ENCODE peak calls at places on chromosome 2, in ten cellular contexts. G is HCT116, U is PC-9, E is GM12878, B is IMR-90, J is mammary epithelial cell, V is fibroblast of lung, M is neural progenitor cell, C is A549, I is OCI-LY7. H is an unnamed sample.

GRCh38 chr2:109473006-109473380 is 140.8 kb downstream of the SEPTIN10 start:
- DNase-seq in I (no peak), M (peak; percentile 58), E (no peak), U (no peak), B (no peak), J (no peak), C (no peak), G (no peak), V (no peak), H (no peak)

GRCh38 chr2:30339071-30339470 is 107.7 kb downstream of the LBH start:
- DNase-seq in I (no peak), G (no peak), U (no peak), M (no peak), E (peak; percentile 52), C (no peak), V (no peak), B (no peak), J (no peak), H (no peak)

GRCh38 chr2:3634631-3635091 is 23.3 kb upstream of the ALLC start:
- DNase-seq in V (no peak), I (no peak), M (no peak), J (no peak), G (no peak), E (no peak), B (no peak), U (no peak), C (no peak), H (peak; percentile 55)

GRCh38 chr2:6828299-6828584 is 37.5 kb downstream of the CMPK2 start:
- DNase-seq in M (peak; percentile 62), U (no peak), E (no peak), G (peak; percentile 16), J (no peak), V (peak; percentile 66), C (no peak), B (peak; percentile 54), I (peak; percentile 66), H (no peak)

GRCh38 chr2:192469612-192470011 is 274.9 kb upstream of the TMEFF2 start:
- DNase-seq in V (no peak), E (no peak), M (no peak), I (no peak), G (no peak), B (no peak), C (no peak), J (no peak), U (no peak), H (no peak)

GRCh38 chr2:97871096-97871780 is 124.5 kb downstream of the TMEM131 start:
- DNase-seq in J (peak; percentile 78), E (no peak), I (no peak), B (peak; percentile 79), V (peak; percentile 59), G (peak; percentile 60), M (no peak), C (no peak), U (peak; percentile 34), H (peak; percentile 71)

GRCh38 chr2:217664761-217665160 is 338.0 kb downstream of the TNS1 start:
- DNase-seq in I (no peak), M (no peak), E (no peak), U (no peak), V (no peak), C (no peak), G (no peak), J (no peak), B (peak; percentile 11), H (no peak)

GRCh38 chr2:156400704-156401678 is 35.2 kb upstream of the GPD2 start:
- DNase-seq in C (peak; percentile 56), I (peak; percentile 75), G (peak; percentile 75), J (peak; percentile 77), B (peak; percentile 85), M (peak; percentile 76), V (peak; percentile 93), U (peak; percentile 60), E (peak; percentile 82), H (peak; percentile 92)

GRCh38 chr2:1995987-1996386 is 251.7 kb upstream of the PXDN start:
- DNase-seq in C (no peak), E (no peak), V (no peak), M (no peak), B (no peak), U (no peak), J (no peak), G (no peak), I (no peak), H (peak; percentile 56)

GRCh38 chr2:54557601-54558187 is 101.6 kb downstream of the SPTBN1 start:
- DNase-seq in I (peak; percentile 81), C (peak; percentile 33), J (peak; percentile 63), B (no peak), E (no peak), M (peak; percentile 84), G (peak; percentile 81), V (peak; percentile 36), U (peak; percentile 71), H (no peak)

DNA sequence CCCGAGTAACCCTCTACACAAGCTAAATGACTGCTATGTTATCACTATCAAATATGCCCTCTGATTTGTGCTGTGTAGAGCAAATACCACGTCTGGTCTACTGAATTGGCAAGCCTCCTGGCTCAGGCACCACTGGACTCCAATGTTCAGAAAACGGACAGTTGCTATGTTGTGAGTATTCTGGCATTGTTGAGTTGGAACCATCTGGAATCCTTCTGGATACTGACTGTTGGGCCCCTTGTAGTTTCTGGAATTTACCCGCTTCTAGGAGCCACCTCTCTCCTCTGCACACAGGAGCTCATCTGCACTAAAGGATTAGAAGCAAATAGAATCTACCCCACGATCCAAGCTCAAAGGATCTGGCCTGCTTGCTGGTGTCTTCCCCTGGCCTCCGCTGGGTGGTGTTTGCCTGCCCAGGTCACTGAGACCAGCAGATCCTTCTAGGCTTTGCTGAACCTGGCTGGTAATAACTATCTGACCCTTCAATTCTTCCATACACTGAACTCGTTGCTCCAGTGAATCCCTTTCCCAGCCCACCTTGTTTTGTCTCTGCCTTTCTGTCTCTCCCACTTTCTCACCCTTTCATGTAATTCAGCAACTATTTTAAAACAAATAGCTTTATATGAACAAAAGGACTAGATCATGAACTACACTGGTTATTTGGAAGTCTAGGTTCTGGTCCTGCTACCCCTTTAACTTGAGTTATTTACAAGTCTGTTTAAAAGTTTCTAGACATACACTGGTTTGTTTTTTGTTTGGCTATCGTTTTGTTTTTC is 2.1 kb upstream of the HAAO start:
- DNase-seq in G (no peak), J (no peak), E (no peak), I (no peak), M (peak; percentile 68), U (no peak), V (peak; percentile 38), C (peak; percentile 63), B (no peak), H (peak; percentile 94)
- TF ChIP-seq CTCF in G (no peak), J (no peak), E (peak; percentile 84), I (no peak), M (peak; percentile 53), U (peak; percentile 40), V (peak; percentile 14), C (peak; percentile 30), B (no peak), H (peak; percentile 48)

GRCh38 chr2:183993052-183993451 is 605.3 kb upstream of the ZNF804A start:
- DNase-seq in B (no peak), I (no peak), U (no peak), G (no peak), E (no peak), V (no peak), J (no peak), M (no peak), C (no peak), H (no peak)

GRCh38 chr2:183998797-183999190 is 599.5 kb upstream of the ZNF804A start:
- DNase-seq in E (no peak), B (no peak), C (no peak), U (no peak), V (no peak), I (no peak), G (no peak), M (no peak), J (no peak), H (no peak)

GRCh38 chr2:183998041-183998796 is 600.1 kb upstream of the ZNF804A start:
- DNase-seq in G (no peak), J (no peak), E (peak; percentile 74), I (no peak), V (no peak), B (no peak), M (no peak), U (no peak), C (no peak), H (no peak)

GRCh38 chr2:183995632-183996031 is 602.7 kb upstream of the ZNF804A start:
- DNase-seq in M (no peak), U (no peak), B (no peak), G (no peak), V (no peak), I (no peak), E (no peak), J (no peak), C (peak; percentile 1), H (no peak)

GRCh38 chr2:183996825-183997823 is 601.2 kb upstream of the ZNF804A start:
- DNase-seq in E (no peak), B (no peak), U (no peak), V (no peak), C (no peak), M (no peak), I (no peak), J (no peak), G (no peak), H (no peak)
- H3K27ac ChIP-seq in E (peak overlapping the region; percentile 66), B (no peak overlapping the region), U (no peak overlapping the region), V (no peak overlapping the region), C (no peak overlapping the region), M (no peak overlapping the region), I (no peak overlapping the region), J (no peak overlapping the region), G (no peak overlapping the region), H (no peak overlapping the region)

DNA sequence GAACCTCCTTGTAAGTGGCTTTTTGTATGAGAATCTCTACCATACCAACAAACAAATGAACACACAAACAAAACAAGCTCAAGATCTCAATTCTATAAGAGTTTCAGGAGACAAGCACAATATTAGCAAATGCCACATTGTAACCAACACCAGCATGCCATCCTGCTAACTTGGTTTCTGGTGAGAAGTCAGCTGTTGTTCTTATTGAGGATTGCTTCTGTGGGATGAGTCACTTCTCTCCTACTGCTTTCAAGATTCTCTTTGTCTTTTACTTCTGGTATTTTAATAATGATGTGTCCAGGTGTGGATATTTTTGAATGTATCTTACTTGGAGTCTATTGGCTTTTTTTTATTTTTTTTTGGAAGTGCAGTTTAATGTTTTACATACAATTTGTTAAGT is 131.7 kb downstream of the BCL2L11 start:
- DNase-seq in E (no peak), J (peak; percentile 72), V (no peak), G (no peak), U (no peak), B (peak; percentile 25), C (no peak), M (no peak), I (no peak), H (no peak)
- H3K4me2 ChIP-seq in E (no peak overlapping the region), J (no peak overlapping the region), V (no peak overlapping the region), G (no peak overlapping the region), U (no peak overlapping the region), B (no peak overlapping the region), C (no peak overlapping the region), M (no peak overlapping the region), I (no peak overlapping the region), H (no peak overlapping the region)

DNA sequence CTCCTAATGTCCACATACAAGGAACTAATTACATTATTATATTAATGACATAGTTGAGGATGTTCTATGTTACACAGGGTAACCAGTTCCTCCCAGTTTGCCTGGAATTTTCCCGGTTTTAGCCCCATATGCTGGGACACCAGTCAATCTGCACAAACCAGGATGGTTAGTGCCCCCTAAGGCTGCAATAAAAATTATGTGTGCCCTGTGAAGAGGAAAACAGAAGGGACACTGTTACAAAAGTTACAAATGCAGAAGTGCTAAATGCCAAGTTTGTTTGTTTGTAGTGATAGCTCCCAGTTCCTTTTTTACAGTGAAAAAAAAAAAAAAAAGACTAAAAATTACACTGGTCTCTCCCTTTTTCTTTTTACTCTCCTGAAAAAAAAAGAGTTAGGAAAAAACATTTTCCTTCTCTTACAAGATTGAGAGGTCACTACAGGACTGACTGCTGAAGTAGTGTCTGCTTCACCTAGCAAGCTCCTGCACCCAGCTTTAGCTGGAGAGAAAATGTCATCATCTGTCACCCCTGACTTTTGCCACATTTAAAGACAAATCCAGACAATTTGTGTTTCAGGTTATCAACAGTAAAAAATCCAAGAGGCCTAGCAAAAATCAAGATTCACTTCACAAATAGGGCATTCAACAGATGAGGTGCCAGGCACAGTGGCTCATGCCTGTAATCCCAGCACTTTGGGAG is 3.2 kb downstream of the ANKRD44 start:
- DNase-seq in G (no peak), V (no peak), E (no peak), U (no peak), I (peak; percentile 69), M (no peak), C (no peak), J (no peak), B (no peak), H (no peak)
- TF ChIP-seq CTCF in G (no peak), V (no peak), E (peak; percentile 30), U (no peak), I (peak; percentile 71), M (no peak), C (no peak), J (no peak), B (no peak), H (no peak)

H was measured in osteoblast.